ENCODE peak calls at places on chromosomes 1 and 21, in seven cellular contexts. W is NCI-H345; M is effector memory CD8-positive, alpha-beta T cell; Z is hypothalamus; E is astrocyte of the cerebellum; Q is neural crest cell; V is MV-4-11. I is an unnamed sample.

GRCh38 chr21:41816583-41817165 is 49.8 kb upstream of the RIPK4 start:
- DNase-seq in W (peak), M (peak), Z (peak), E (peak), Q (peak), V (peak), I (peak)

GRCh38 chr21:19995253-19995652 is 1003.0 kb upstream of the NCAM2 start:
- DNase-seq in W (no peak), M (no peak), Z (no peak), E (no peak), Q (no peak), V (peak), I (no peak)

GRCh38 chr21:42525228-42525604 is 11.6 kb downstream of the SLC37A1 start:
- DNase-seq in W (no peak), M (no peak), Z (no peak), E (no peak), Q (no peak), V (no peak), I (peak)

GRCh38 chr21:30988706-30989105 is 49.6 kb downstream of the KRTAP19-8 start:
- DNase-seq in W (no peak), M (no peak), Z (no peak), E (no peak), Q (no peak), V (no peak), I (no peak)

GRCh38 chr1:163258181-163258580 is 55.5 kb upstream of the RGS5 start:
- DNase-seq in W (no peak), M (no peak), Z (no peak), E (peak), Q (no peak), V (no peak), I (no peak)

GRCh38 chr1:171717080-171717479 is 24.8 kb downstream of the VAMP4 start:
- DNase-seq in W (no peak), M (no peak), Z (no peak), E (no peak), Q (no peak), V (no peak), I (no peak)

GRCh38 chr21:45724345-45724961 is 80.9 kb downstream of the PCBP3 start:
- DNase-seq in W (no peak), M (no peak), Z (peak), E (no peak), Q (no peak), V (no peak), I (no peak)

GRCh38 chr1:196464545-196464944 is 143.7 kb downstream of the KCNT2 start:
- DNase-seq in W (no peak), M (no peak), Z (no peak), E (peak), Q (no peak), V (no peak), I (no peak)

GRCh38 chr1:208093754-208094719 is 150.1 kb downstream of the PLXNA2 start:
- DNase-seq in W (peak), M (peak), Z (peak), E (no peak), Q (peak), V (peak), I (peak)

GRCh38 chr1:53577141-53578100 is 118.2 kb downstream of the DMRTB1 start:
- DNase-seq in W (no peak), M (no peak), Z (no peak), E (no peak), Q (no peak), V (no peak), I (no peak)

GRCh38 chr1:46556822-46557221 is 5.4 kb upstream of the KNCN start:
- DNase-seq in W (no peak), M (no peak), Z (no peak), E (no peak), Q (no peak), V (peak), I (no peak)

I was measured in hepatocyte.